ENCODE peak calls at places on chromosomes 1 and 21, in four cellular contexts. One of them, this sample, is unnamed.

GRCh38 chr1:226475112-226475511 is 67.2 kb upstream of the PARP1 start:
- DNase-seq in K562: no peak
- DNase-seq in left lung: no peak
- DNase-seq in HCT116: no peak
- DNase-seq in this sample: no peak

GRCh38 chr1:116666747-116667576 is 571 bp downstream of the IGSF3 start:
- DNase-seq in left lung: no peak
- DNase-seq in HCT116: no peak
- DNase-seq in K562: peak; percentile 22
- DNase-seq in this sample: no peak

GRCh38 chr1:92538413-92539061 is 51.8 kb upstream of the GFI1 start:
- DNase-seq in left lung: no peak
- DNase-seq in K562: no peak
- DNase-seq in HCT116: no peak
- DNase-seq in this sample: no peak

GRCh38 chr1:180571832-180572636 is 13.3 kb downstream of the OVAAL start:
- DNase-seq in left lung: no peak
- DNase-seq in HCT116: peak; percentile 2
- DNase-seq in K562: no peak
- DNase-seq in this sample: no peak

GRCh38 chr1:222167111-222167510 is 380.8 kb downstream of the HHIPL2 start:
- DNase-seq in left lung: peak; percentile 49
- DNase-seq in K562: peak; percentile 47
- DNase-seq in HCT116: peak; percentile 35
- DNase-seq in this sample: peak; percentile 18

GRCh38 chr1:17551755-17552234 is 12.3 kb downstream of the ARHGEF10L start:
- DNase-seq in left lung: no peak
- DNase-seq in HCT116: no peak
- DNase-seq in K562: no peak
- DNase-seq in this sample: no peak

GRCh38 chr1:3898994-3899775 is 887 bp downstream of the C1orf174 start:
- DNase-seq in left lung: no peak
- DNase-seq in HCT116: no peak
- DNase-seq in K562: no peak
- DNase-seq in this sample: no peak

GRCh38 chr1:230250061-230250460 is 176.1 kb downstream of the PGBD5 start:
- DNase-seq in left lung: no peak
- DNase-seq in K562: no peak
- DNase-seq in HCT116: no peak
- DNase-seq in this sample: no peak

GRCh38 chr21:40717008-40717407 is 129.9 kb downstream of the DSCAM start:
- DNase-seq in left lung: no peak
- DNase-seq in HCT116: no peak
- DNase-seq in K562: no peak
- DNase-seq in this sample: no peak

GRCh38 chr1:60848583-60849188 is 233.7 kb upstream of the NFIA start:
- DNase-seq in left lung: no peak
- DNase-seq in K562: peak; percentile 19
- DNase-seq in HCT116: peak; percentile 54
- DNase-seq in this sample: no peak

GRCh38 chr1:1003618-1004419 is 3.9 kb upstream of the HES4 start:
- DNase-seq in K562: peak; percentile 30
- DNase-seq in HCT116: no peak
- DNase-seq in left lung: peak; percentile 60
- DNase-seq in this sample: peak; percentile 46

GRCh38 chr1:162849711-162850110 is 11.3 kb downstream of the CCDC190 start:
- DNase-seq in K562: no peak
- DNase-seq in HCT116: no peak
- DNase-seq in left lung: no peak
- DNase-seq in this sample: no peak

GRCh38 chr1:222335586-222335985 is 212.3 kb downstream of the HHIPL2 start:
- DNase-seq in HCT116: no peak
- DNase-seq in left lung: no peak
- DNase-seq in K562: no peak
- DNase-seq in this sample: no peak

GRCh38 chr1:15288173-15288926 is 41.3 kb downstream of the FHAD1 start:
- DNase-seq in K562: no peak
- DNase-seq in HCT116: no peak
- DNase-seq in left lung: no peak
- DNase-seq in this sample: no peak
- TF ChIP-seq CTCF in K562: peak; percentile 50
- TF ChIP-seq CTCF in HCT116: no peak
- TF ChIP-seq CTCF in left lung: no peak
- TF ChIP-seq CTCF in this sample: no peak

GRCh38 chr1:110209715-110210603 is at the start of gene KCNC4:
- DNase-seq in HCT116: peak; percentile 56
- DNase-seq in K562: peak; percentile 90
- DNase-seq in left lung: peak; percentile 97
- DNase-seq in this sample: peak; percentile 93
- H3K27me3 ChIP-seq in HCT116: no peaks in the 10 kb centered on the region
- H3K27me3 ChIP-seq in K562: peaks cover 53% of the 10 kb centered on the region
- H3K27me3 ChIP-seq in left lung: peaks cover 30% of the 10 kb centered on the region
- H3K27me3 ChIP-seq in this sample: no peaks in the 10 kb centered on the region

GRCh38 chr1:66452982-66453381 is 81.0 kb upstream of the SGIP1 start:
- DNase-seq in HCT116: no peak
- DNase-seq in K562: no peak
- DNase-seq in left lung: no peak
- DNase-seq in this sample: no peak
- H3K4me3 ChIP-seq in HCT116: no peak overlapping the region
- H3K4me3 ChIP-seq in K562: no peak overlapping the region
- H3K4me3 ChIP-seq in left lung: no peak overlapping the region
- H3K4me3 ChIP-seq in this sample: no peak overlapping the region

GRCh38 chr1:205353612-205354011 is 3.1 kb downstream of the KLHDC8A start:
- DNase-seq in K562: no peak
- DNase-seq in HCT116: no peak
- DNase-seq in left lung: no peak
- DNase-seq in this sample: no peak

GRCh38 chr1:205354259-205354904 is 2.3 kb downstream of the KLHDC8A start:
- DNase-seq in K562: peak; percentile 50
- DNase-seq in HCT116: peak; percentile 54
- DNase-seq in left lung: no peak
- DNase-seq in this sample: no peak

GRCh38 chr1:205350124-205350523 is 6.6 kb downstream of the KLHDC8A start:
- DNase-seq in HCT116: no peak
- DNase-seq in left lung: no peak
- DNase-seq in K562: no peak
- DNase-seq in this sample: no peak

GRCh38 chr1:205350626-205351235 is 6.0 kb downstream of the KLHDC8A start:
- DNase-seq in left lung: no peak
- DNase-seq in HCT116: no peak
- DNase-seq in K562: no peak
- DNase-seq in this sample: no peak

GRCh38 chr1:205351984-205352713 is 4.6 kb downstream of the KLHDC8A start:
- DNase-seq in HCT116: no peak
- DNase-seq in left lung: no peak
- DNase-seq in K562: no peak
- DNase-seq in this sample: no peak
- TF ChIP-seq CTCF in HCT116: no peak
- TF ChIP-seq CTCF in left lung: no peak
- TF ChIP-seq CTCF in K562: no peak
- TF ChIP-seq CTCF in this sample: no peak

GRCh38 chr1:232335261-232335660 is 294.7 kb downstream of the SIPA1L2 start:
- DNase-seq in K562: no peak
- DNase-seq in left lung: no peak
- DNase-seq in HCT116: no peak
- DNase-seq in this sample: no peak
- H3K27me3 ChIP-seq in K562: no peaks in the 10 kb centered on the region
- H3K27me3 ChIP-seq in left lung: no peaks in the 10 kb centered on the region
- H3K27me3 ChIP-seq in HCT116: peaks cover 12% of the 10 kb centered on the region
- H3K27me3 ChIP-seq in this sample: no peaks in the 10 kb centered on the region

DNA sequence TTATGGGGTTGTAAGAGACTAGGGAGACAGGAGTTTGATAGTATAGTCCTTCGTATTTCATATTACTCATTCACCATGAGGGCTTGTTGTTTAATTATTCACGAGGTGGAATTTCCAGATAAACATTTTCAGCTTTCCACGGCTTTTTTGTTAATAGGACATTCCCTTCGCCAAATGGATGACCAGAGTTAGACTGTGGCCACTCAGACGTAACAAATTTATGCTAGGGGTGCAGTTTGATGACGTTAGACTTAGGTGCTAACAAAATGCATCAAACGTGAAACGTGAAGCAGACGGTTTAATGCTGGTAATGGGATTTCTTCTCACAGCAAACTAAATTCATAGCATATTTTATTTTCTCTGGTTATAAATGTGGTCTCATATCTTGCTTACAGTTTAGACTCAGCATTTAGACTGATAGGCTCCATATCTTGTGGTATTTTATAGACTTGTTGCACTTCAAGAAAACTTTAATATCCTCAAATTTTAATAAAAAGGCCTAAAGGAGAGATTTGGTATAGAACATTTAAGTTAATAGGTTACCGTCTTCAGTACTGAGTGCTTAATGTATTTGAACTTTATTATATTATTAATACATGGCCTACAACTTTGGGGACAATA is 2.3 kb downstream of the DHX9 start:
- DNase-seq in left lung: no peak
- DNase-seq in K562: peak; percentile 46
- DNase-seq in HCT116: no peak
- DNase-seq in this sample: no peak
- H3K4me3 ChIP-seq in left lung: peak overlapping the region; percentile 78
- H3K4me3 ChIP-seq in K562: peak overlapping the region; percentile 77
- H3K4me3 ChIP-seq in HCT116: no peak overlapping the region
- H3K4me3 ChIP-seq in this sample: peak overlapping the region; percentile 94